ENCODE peak calls at places on chromosomes 13 and 19, in seven cellular contexts. P, N, K, A, Y, B and T are unnamed samples.

GRCh38 chr13:27018230-27018875 is 153.3 kb downstream of the USP12 start:
- DNase-seq in P (no peak), N (no peak), K (no peak), A (no peak), Y (no peak), B (no peak), T (peak)

GRCh38 chr19:43743059-43743458 is 11.7 kb downstream of the SMG9 start:
- DNase-seq in P (no peak), N (no peak), K (no peak), A (no peak), Y (no peak), B (no peak), T (no peak)

GRCh38 chr13:41622545-41623429 is 165.4 kb downstream of the RGCC start:
- DNase-seq in P (no peak), N (no peak), K (no peak), A (no peak), Y (no peak), B (no peak), T (peak)

GRCh38 chr19:44677019-44677809 is 5.9 kb downstream of the CEACAM19 start:
- DNase-seq in P (no peak), N (no peak), K (no peak), A (no peak), Y (no peak), B (peak), T (peak)

GRCh38 chr19:2618611-2619010 is 83.9 kb downstream of the GNG7 start:
- DNase-seq in P (peak), N (no peak), K (peak), A (no peak), Y (peak), B (no peak), T (no peak)

GRCh38 chr19:13938361-13939027 is at the start of gene PODNL1:
- DNase-seq in P (no peak), N (no peak), K (peak), A (no peak), Y (no peak), B (peak), T (peak)

GRCh38 chr13:50119593-50119992 is 104.3 kb downstream of the KCNRG start:
- DNase-seq in P (no peak), N (no peak), K (no peak), A (no peak), Y (no peak), B (no peak), T (peak)

GRCh38 chr13:60433505-60433904 is 36.5 kb downstream of the TDRD3 start:
- DNase-seq in P (no peak), N (no peak), K (no peak), A (no peak), Y (no peak), B (no peak), T (no peak)

GRCh38 chr19:7199613-7200533 is 94.3 kb downstream of the INSR start:
- DNase-seq in P (no peak), N (no peak), K (no peak), A (peak), Y (no peak), B (no peak), T (no peak)

GRCh38 chr13:44440046-44440608 is 66.5 kb downstream of the SERP2 start:
- DNase-seq in P (no peak), N (no peak), K (no peak), A (no peak), Y (no peak), B (no peak), T (peak)

GRCh38 chr13:42181381-42181953 is 90.5 kb upstream of the AKAP11 start:
- DNase-seq in P (no peak), N (no peak), K (no peak), A (no peak), Y (no peak), B (no peak), T (peak)

GRCh38 chr13:76380436-76381065 is 505.7 kb downstream of the KCTD12 start:
- DNase-seq in P (no peak), N (no peak), K (no peak), A (no peak), Y (no peak), B (no peak), T (no peak)

GRCh38 chr13:112615391-112615790 is 27.4 kb upstream of the TUBGCP3 start:
- DNase-seq in P (no peak), N (no peak), K (no peak), A (no peak), Y (no peak), B (no peak), T (no peak)

GRCh38 chr19:15107056-15108010 is at the start of gene SYDE1:
- DNase-seq in P (peak), N (no peak), K (no peak), A (peak), Y (no peak), B (peak), T (peak)

GRCh38 chr13:31794452-31794851 is 55.1 kb downstream of the RXFP2 start:
- DNase-seq in P (peak), N (no peak), K (peak), A (no peak), Y (no peak), B (no peak), T (peak)

GRCh38 chr13:37984357-37984756 is 114.8 kb upstream of the TRPC4 start:
- DNase-seq in P (no peak), N (no peak), K (no peak), A (no peak), Y (no peak), B (peak), T (no peak)

GRCh38 chr19:40143612-40144011 is 47.6 kb upstream of the MAP3K10 start:
- DNase-seq in P (no peak), N (no peak), K (peak), A (no peak), Y (no peak), B (no peak), T (no peak)

GRCh38 chr19:34662919-34663318 is 14.0 kb downstream of the SCGB2B2 start:
- DNase-seq in P (no peak), N (no peak), K (no peak), A (peak), Y (no peak), B (peak), T (peak)

GRCh38 chr13:86757236-86757978 is 913.8 kb upstream of the SLITRK5 start:
- DNase-seq in P (no peak), N (no peak), K (no peak), A (no peak), Y (no peak), B (no peak), T (no peak)

GRCh38 chr19:41821003-41821735 is 23.3 kb downstream of the LYPD4 start:
- DNase-seq in P (no peak), N (no peak), K (no peak), A (peak), Y (peak), B (peak), T (peak)

GRCh38 chr19:39438270-39438934 is 2.7 kb upstream of the RPS16 start:
- DNase-seq in P (no peak), N (no peak), K (no peak), A (no peak), Y (no peak), B (no peak), T (no peak)

GRCh38 chr19:7934766-7935165 is 8.7 kb downstream of the TIMM44 start:
- DNase-seq in P (no peak), N (no peak), K (no peak), A (no peak), Y (no peak), B (no peak), T (no peak)

GRCh38 chr19:32041681-32042292 is 303.6 kb upstream of the ZNF507 start:
- DNase-seq in P (peak), N (no peak), K (no peak), A (peak), Y (peak), B (peak), T (peak)

GRCh38 chr19:7772752-7773291 is 9.8 kb downstream of the CLEC4M start:
- DNase-seq in P (no peak), N (no peak), K (no peak), A (no peak), Y (no peak), B (no peak), T (peak)

GRCh38 chr13:95956589-95957148 is 96.5 kb downstream of the UGGT2 start:
- DNase-seq in P (no peak), N (no peak), K (no peak), A (no peak), Y (no peak), B (no peak), T (peak)

GRCh38 chr19:33175156-33175782 is 18.9 kb upstream of the LRP3 start:
- DNase-seq in P (no peak), N (no peak), K (no peak), A (no peak), Y (no peak), B (no peak), T (no peak)

GRCh38 chr19:33175886-33176669 is 18.1 kb upstream of the LRP3 start:
- DNase-seq in P (no peak), N (no peak), K (no peak), A (no peak), Y (no peak), B (peak), T (peak)

GRCh38 chr19:33174186-33174585 is 19.9 kb upstream of the LRP3 start:
- DNase-seq in P (no peak), N (no peak), K (no peak), A (no peak), Y (no peak), B (no peak), T (no peak)

GRCh38 chr19:33177417-33177976 is 16.6 kb upstream of the LRP3 start:
- DNase-seq in P (no peak), N (no peak), K (no peak), A (no peak), Y (no peak), B (peak), T (no peak)

DNA sequence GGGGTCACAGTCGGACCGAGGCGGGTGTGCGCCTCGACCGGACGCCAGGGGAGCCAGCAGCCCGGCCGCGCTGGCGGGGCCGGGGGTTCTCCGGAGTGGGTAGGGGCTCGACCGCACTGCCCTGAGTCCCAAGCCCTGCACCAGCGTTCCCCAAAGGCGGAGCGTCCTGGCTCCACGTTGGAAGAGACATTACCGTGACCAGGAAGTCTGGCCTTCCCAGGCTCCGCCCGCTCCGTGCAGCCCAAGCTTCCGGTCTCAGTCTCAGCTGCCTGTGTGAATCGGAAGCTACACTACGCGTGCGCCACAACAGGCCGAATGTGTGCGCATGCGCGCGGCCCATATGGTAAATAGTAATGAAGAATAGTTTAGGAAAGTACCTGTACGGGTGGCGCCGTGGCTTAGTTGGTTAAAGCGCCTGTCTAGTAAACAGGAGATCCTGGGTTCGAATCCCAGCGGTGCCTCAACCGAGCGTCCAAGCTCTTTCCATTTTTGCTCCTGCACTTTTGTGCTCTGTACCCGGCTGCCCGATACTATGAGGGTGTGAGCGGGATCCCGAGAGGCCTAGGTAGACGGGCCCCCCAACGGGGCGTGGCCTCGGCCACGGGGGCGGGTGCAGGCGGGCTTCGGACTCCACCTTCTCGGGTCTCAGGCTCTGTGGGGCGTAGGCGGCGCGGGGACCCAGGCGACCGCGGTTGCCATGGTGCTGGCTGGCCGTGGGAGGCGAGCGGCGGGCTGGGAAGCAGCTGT is 17.3 kb upstream of the LRP3 start:
- DNase-seq in P (peak), N (peak), K (peak), A (peak), Y (peak), B (peak), T (peak)
- TF ChIP-seq CTCF in P (peak), N (peak), K (peak), A (peak), Y (peak), B (peak), T (peak)

GRCh38 chr13:59120297-59120843 is 1043.4 kb downstream of the DIAPH3 start:
- DNase-seq in P (no peak), N (no peak), K (no peak), A (no peak), Y (no peak), B (no peak), T (peak)
- H3K4me3 ChIP-seq in P (no peak), N (no peak), K (no peak), A (no peak), Y (no peak), B (no peak), T (no peak)

DNA sequence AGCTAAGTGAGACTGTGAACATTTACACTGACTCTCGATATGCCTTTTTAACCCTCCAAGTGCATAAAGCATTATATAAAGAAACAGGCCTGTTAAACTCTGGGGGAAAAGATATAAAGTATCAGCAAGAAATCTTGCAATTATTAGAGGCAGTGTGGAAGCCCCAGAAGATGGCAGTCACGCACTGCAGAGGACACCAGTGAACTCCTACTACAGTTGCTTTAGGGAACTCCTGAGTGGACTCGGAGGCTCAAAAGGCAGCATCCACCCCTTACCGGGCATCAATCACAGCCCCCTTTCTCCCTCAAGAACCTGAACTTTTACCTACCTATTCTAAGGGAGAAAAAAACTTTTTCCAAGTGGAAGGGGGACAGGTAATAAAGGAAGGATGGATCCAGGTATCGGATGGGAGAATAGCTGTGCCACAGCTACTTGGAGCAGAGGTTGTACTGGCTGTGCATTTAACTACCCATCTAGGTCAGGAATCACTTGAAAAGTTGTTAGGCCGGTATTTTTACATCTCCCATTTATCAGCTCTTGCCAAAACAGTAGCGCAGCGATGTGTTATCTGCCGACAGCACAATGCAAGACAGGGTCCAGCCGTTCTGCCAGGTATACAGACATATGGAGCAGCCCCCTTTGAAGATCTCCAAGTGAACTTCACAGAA is 80.1 kb downstream of the ZNF486 start:
- DNase-seq in P (no peak), N (no peak), K (no peak), A (peak), Y (peak), B (peak), T (peak)
- TF ChIP-seq CTCF in P (peak), N (peak), K (peak), A (peak), Y (peak), B (peak), T (peak)

GRCh38 chr19:18224525-18225354 is 1.5 kb downstream of the PDE4C start:
- DNase-seq in P (peak), N (peak), K (peak), A (peak), Y (peak), B (peak), T (peak)
- H3K4me3 ChIP-seq in P (peak), N (peak), K (peak), A (no peak), Y (peak), B (peak), T (peak)

GRCh38 chr19:45862564-45863334 is at the start of gene SYMPK:
- DNase-seq in P (peak), N (peak), K (peak), A (peak), Y (peak), B (peak), T (peak)
- TF ChIP-seq CTCF in P (no peak), N (no peak), K (no peak), A (no peak), Y (no peak), B (peak), T (no peak)

GRCh38 chr19:46132508-46133100 is 8.1 kb upstream of the IGFL3 start:
- DNase-seq in P (no peak), N (no peak), K (no peak), A (no peak), Y (no peak), B (no peak), T (no peak)
- H3K4me3 ChIP-seq in P (no peak), N (peak), K (no peak), A (no peak), Y (no peak), B (peak), T (no peak)

GRCh38 chr19:49916839-49917733 is 11.9 kb upstream of the ATF5 start:
- DNase-seq in P (no peak), N (no peak), K (no peak), A (no peak), Y (no peak), B (peak), T (no peak)
- TF ChIP-seq CTCF in P (no peak), N (no peak), K (no peak), A (no peak), Y (peak), B (peak), T (no peak)

GRCh38 chr19:47176627-47177090 is 46.0 kb downstream of the SAE1 start:
- DNase-seq in P (no peak), N (peak), K (peak), A (no peak), Y (no peak), B (no peak), T (peak)
- H3K4me3 ChIP-seq in P (no peak), N (no peak), K (no peak), A (no peak), Y (no peak), B (no peak), T (no peak)

DNA sequence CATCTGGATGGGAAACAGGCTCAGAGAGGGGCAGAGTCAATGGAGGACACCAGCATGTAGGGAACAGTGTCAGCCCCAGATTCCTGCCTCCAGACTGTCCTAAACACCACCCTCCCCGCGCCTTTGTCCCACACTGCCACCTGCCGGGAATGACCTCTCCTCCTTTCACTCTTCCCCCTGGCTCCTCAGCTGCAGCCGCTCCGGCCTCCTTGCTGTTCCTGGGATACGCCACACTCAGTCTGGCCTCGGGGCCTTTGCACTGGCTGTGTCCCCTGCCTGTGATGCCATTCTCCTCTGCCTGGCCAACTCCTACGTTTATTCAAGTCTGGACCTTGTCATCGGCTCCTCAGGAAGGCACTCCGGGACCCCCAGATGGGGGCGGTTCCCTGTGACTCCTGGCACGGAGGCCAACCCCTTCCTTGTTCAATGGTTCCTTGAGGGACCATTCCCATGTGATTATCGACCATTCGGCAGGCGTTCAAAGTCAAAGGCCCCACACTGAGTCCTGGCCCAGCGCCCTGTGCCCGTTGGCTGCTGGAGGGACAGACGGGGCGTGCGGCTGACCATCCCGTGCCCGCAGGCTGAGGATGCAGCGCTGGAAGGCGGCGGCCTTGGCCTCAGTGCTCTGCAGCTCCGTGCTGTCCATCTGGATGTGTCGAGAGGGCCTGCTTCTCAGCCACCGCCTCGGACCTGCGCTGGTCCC is 15.8 kb downstream of the FUT6 start:
- DNase-seq in P (no peak), N (no peak), K (no peak), A (peak), Y (peak), B (no peak), T (no peak)
- TF ChIP-seq CTCF in P (no peak), N (no peak), K (no peak), A (peak), Y (no peak), B (no peak), T (peak)